ENCODE peak calls at places on chromosomes 11 and 22, in eight cellular contexts. One of them, this sample, is unnamed.

GRCh38 chr11:72720806-72721205 is 31.4 kb downstream of the ARAP1 start:
- DNase-seq in tibial nerve: no peak
- DNase-seq in aorta: no peak
- DNase-seq in stimulated activated CD8-positive, alpha-beta memory T cell treated with anti-CD3 and anti-CD28 coated beads, Interleukin-15, amount 100 ng/mL, for 1 hour: no peak
- DNase-seq in kidney glomerular epithelial cell: no peak
- DNase-seq in endothelial cell of umbilical vein: peak
- DNase-seq in ELR: no peak
- DNase-seq in bronchial epithelial cell: no peak
- DNase-seq in this sample: no peak

GRCh38 chr22:47169801-47170140 is 407.3 kb downstream of the TBC1D22A start:
- DNase-seq in tibial nerve: no peak
- DNase-seq in bronchial epithelial cell: no peak
- DNase-seq in endothelial cell of umbilical vein: no peak
- DNase-seq in aorta: peak
- DNase-seq in stimulated activated CD8-positive, alpha-beta memory T cell treated with anti-CD3 and anti-CD28 coated beads, Interleukin-15, amount 100 ng/mL, for 1 hour: no peak
- DNase-seq in ELR: no peak
- DNase-seq in kidney glomerular epithelial cell: no peak
- DNase-seq in this sample: no peak

GRCh38 chr22:50665738-50666137 is 6.9 kb upstream of the SHANK3 start:
- DNase-seq in ELR: no peak
- DNase-seq in tibial nerve: no peak
- DNase-seq in aorta: no peak
- DNase-seq in stimulated activated CD8-positive, alpha-beta memory T cell treated with anti-CD3 and anti-CD28 coated beads, Interleukin-15, amount 100 ng/mL, for 1 hour: no peak
- DNase-seq in kidney glomerular epithelial cell: no peak
- DNase-seq in bronchial epithelial cell: no peak
- DNase-seq in endothelial cell of umbilical vein: no peak
- DNase-seq in this sample: peak

GRCh38 chr22:19843107-19843856 is 11.4 kb downstream of the GNB1L start:
- DNase-seq in kidney glomerular epithelial cell: no peak
- DNase-seq in endothelial cell of umbilical vein: no peak
- DNase-seq in bronchial epithelial cell: no peak
- DNase-seq in ELR: no peak
- DNase-seq in tibial nerve: no peak
- DNase-seq in stimulated activated CD8-positive, alpha-beta memory T cell treated with anti-CD3 and anti-CD28 coated beads, Interleukin-15, amount 100 ng/mL, for 1 hour: no peak
- DNase-seq in aorta: no peak
- DNase-seq in this sample: no peak

GRCh38 chr11:86192858-86193257 is 51.7 kb upstream of the EED start:
- DNase-seq in bronchial epithelial cell: no peak
- DNase-seq in ELR: no peak
- DNase-seq in stimulated activated CD8-positive, alpha-beta memory T cell treated with anti-CD3 and anti-CD28 coated beads, Interleukin-15, amount 100 ng/mL, for 1 hour: no peak
- DNase-seq in endothelial cell of umbilical vein: no peak
- DNase-seq in aorta: no peak
- DNase-seq in tibial nerve: no peak
- DNase-seq in kidney glomerular epithelial cell: no peak
- DNase-seq in this sample: no peak

GRCh38 chr22:50695421-50696250 is 23.0 kb downstream of the SHANK3 start:
- DNase-seq in tibial nerve: no peak
- DNase-seq in ELR: no peak
- DNase-seq in aorta: peak
- DNase-seq in stimulated activated CD8-positive, alpha-beta memory T cell treated with anti-CD3 and anti-CD28 coated beads, Interleukin-15, amount 100 ng/mL, for 1 hour: no peak
- DNase-seq in bronchial epithelial cell: peak
- DNase-seq in endothelial cell of umbilical vein: no peak
- DNase-seq in kidney glomerular epithelial cell: no peak
- DNase-seq in this sample: no peak

GRCh38 chr11:45100338-45100737 is 46.1 kb upstream of the PRDM11 start:
- DNase-seq in tibial nerve: peak
- DNase-seq in kidney glomerular epithelial cell: no peak
- DNase-seq in bronchial epithelial cell: peak
- DNase-seq in endothelial cell of umbilical vein: peak
- DNase-seq in stimulated activated CD8-positive, alpha-beta memory T cell treated with anti-CD3 and anti-CD28 coated beads, Interleukin-15, amount 100 ng/mL, for 1 hour: no peak
- DNase-seq in ELR: peak
- DNase-seq in aorta: no peak
- DNase-seq in this sample: no peak

GRCh38 chr11:66879583-66879982 is 22.7 kb downstream of the LRFN4 start:
- DNase-seq in aorta: no peak
- DNase-seq in ELR: no peak
- DNase-seq in tibial nerve: no peak
- DNase-seq in kidney glomerular epithelial cell: no peak
- DNase-seq in stimulated activated CD8-positive, alpha-beta memory T cell treated with anti-CD3 and anti-CD28 coated beads, Interleukin-15, amount 100 ng/mL, for 1 hour: no peak
- DNase-seq in endothelial cell of umbilical vein: no peak
- DNase-seq in bronchial epithelial cell: no peak
- DNase-seq in this sample: no peak

GRCh38 chr11:117223741-117224685 is 7.9 kb downstream of the PCSK7 start:
- DNase-seq in ELR: no peak
- DNase-seq in tibial nerve: no peak
- DNase-seq in kidney glomerular epithelial cell: no peak
- DNase-seq in bronchial epithelial cell: no peak
- DNase-seq in endothelial cell of umbilical vein: no peak
- DNase-seq in stimulated activated CD8-positive, alpha-beta memory T cell treated with anti-CD3 and anti-CD28 coated beads, Interleukin-15, amount 100 ng/mL, for 1 hour: no peak
- DNase-seq in aorta: peak
- DNase-seq in this sample: no peak

This sample was measured in GM13976.